ENCODE peak calls at places on chromosome 7, in eight cellular contexts. A, Q, Z, C, T, D, G and H are unnamed samples.

GRCh38 chr7:152435384-152436278 is at the start of gene KMT2C:
- DNase-seq in T (peak; percentile 57), A (peak; percentile 40), Q (peak; percentile 67), Z (peak; percentile 74), G (peak; percentile 78), D (peak; percentile 63), C (peak; percentile 60), H (peak; percentile 65)

GRCh38 chr7:101235522-101235921 is 2.1 kb downstream of the CLDN15 start:
- DNase-seq in A (no peak), Q (no peak), Z (no peak), T (no peak), C (no peak), D (no peak), G (no peak), H (no peak)

GRCh38 chr7:25025218-25025671 is 45.3 kb upstream of the OSBPL3 start:
- DNase-seq in G (no peak), C (no peak), T (no peak), A (no peak), Q (no peak), Z (peak; percentile 5), D (no peak), H (no peak)

GRCh38 chr7:9307131-9307530 is 873.7 kb downstream of the NXPH1 start:
- DNase-seq in Q (no peak), Z (no peak), D (no peak), G (no peak), T (no peak), C (no peak), A (no peak), H (no peak)

GRCh38 chr7:114823290-114823689 is 98.6 kb upstream of the MDFIC start:
- DNase-seq in A (no peak), G (peak; percentile 48), Z (no peak), Q (no peak), T (no peak), C (no peak), D (no peak), H (no peak)

GRCh38 chr7:142441074-142441403 is 183.2 kb upstream of the PRSS58 start:
- DNase-seq in T (no peak), C (peak; percentile 18), Z (no peak), G (no peak), Q (no peak), D (no peak), A (no peak), H (no peak)

GRCh38 chr7:100190059-100190711 is 12.5 kb downstream of the STAG3 start:
- DNase-seq in A (no peak), Q (no peak), Z (no peak), C (peak; percentile 67), G (no peak), T (no peak), D (no peak), H (no peak)

GRCh38 chr7:136551618-136552017 is 316.8 kb upstream of the CHRM2 start:
- DNase-seq in C (no peak), D (no peak), A (no peak), T (no peak), Z (no peak), G (no peak), Q (no peak), H (no peak)

GRCh38 chr7:2698581-2699288 is 10.7 kb downstream of the AMZ1 start:
- DNase-seq in Q (no peak), Z (no peak), D (no peak), C (peak; percentile 78), T (no peak), G (peak; percentile 41), A (peak; percentile 45), H (no peak)

GRCh38 chr7:138097064-138097741 is 20.9 kb downstream of the AKR1D1 start:
- DNase-seq in G (peak; percentile 62), T (no peak), C (no peak), A (no peak), Z (peak; percentile 57), Q (peak; percentile 33), D (no peak), H (peak; percentile 67)

GRCh38 chr7:98569606-98570337 is 47.3 kb upstream of the NPTX2 start:
- DNase-seq in D (peak; percentile 74), C (no peak), Z (peak; percentile 76), Q (peak; percentile 56), A (no peak), G (no peak), T (peak; percentile 12), H (peak; percentile 92)

GRCh38 chr7:65804887-65805286 is 68.0 kb upstream of the VKORC1L1 start:
- DNase-seq in T (no peak), Q (no peak), C (no peak), D (no peak), A (no peak), Z (no peak), G (no peak), H (no peak)

GRCh38 chr7:36175872-36176271 is 22.8 kb downstream of the EEPD1 start:
- DNase-seq in Q (no peak), Z (peak; percentile 58), C (no peak), G (no peak), T (peak; percentile 52), A (no peak), D (peak; percentile 50), H (peak; percentile 37)

GRCh38 chr7:36181668-36182067 is 28.6 kb downstream of the EEPD1 start:
- DNase-seq in Q (no peak), A (no peak), C (no peak), T (no peak), D (no peak), Z (no peak), G (no peak), H (no peak)

GRCh38 chr7:36171503-36171902 is 18.4 kb downstream of the EEPD1 start:
- DNase-seq in T (no peak), Q (no peak), G (no peak), D (no peak), C (no peak), A (no peak), Z (no peak), H (no peak)

GRCh38 chr7:36180121-36180520 is 27.1 kb downstream of the EEPD1 start:
- DNase-seq in A (no peak), C (no peak), T (no peak), G (no peak), Z (no peak), Q (no peak), D (no peak), H (no peak)

GRCh38 chr7:36176688-36177087 is 23.6 kb downstream of the EEPD1 start:
- DNase-seq in C (no peak), G (no peak), Z (no peak), T (no peak), D (no peak), Q (no peak), A (no peak), H (no peak)
- H3K4me1 ChIP-seq in C (peaks cover under 1% of the 10 kb centered on the region), G (no peaks in the 10 kb centered on the region), Z (no peaks in the 10 kb centered on the region), T (peaks cover 4% of the 10 kb centered on the region), D (peaks cover 11% of the 10 kb centered on the region), Q (no peaks in the 10 kb centered on the region), A (no peaks in the 10 kb centered on the region), H (peaks cover 17% of the 10 kb centered on the region)

GRCh38 chr7:30474485-30474884 is 4.1 kb downstream of the NOD1 start:
- DNase-seq in C (no peak), T (no peak), Q (no peak), Z (no peak), A (no peak), D (no peak), G (peak; percentile 44), H (no peak)

GRCh38 chr7:30475580-30475979 is 3.0 kb downstream of the NOD1 start:
- DNase-seq in D (no peak), G (no peak), T (no peak), Z (no peak), Q (no peak), A (no peak), C (no peak), H (no peak)

GRCh38 chr7:30478349-30479228 is at the start of gene NOD1:
- DNase-seq in T (peak; percentile 85), A (peak; percentile 41), Z (peak; percentile 70), Q (peak; percentile 66), C (peak; percentile 60), G (peak; percentile 88), D (peak; percentile 89), H (peak; percentile 80)

GRCh38 chr7:30474893-30475292 is 3.7 kb downstream of the NOD1 start:
- DNase-seq in G (no peak), Z (peak; percentile 22), Q (no peak), D (no peak), C (no peak), T (no peak), A (no peak), H (no peak)

GRCh38 chr7:30476401-30477145 is 2.0 kb downstream of the NOD1 start:
- DNase-seq in Z (no peak), Q (no peak), T (no peak), A (no peak), C (no peak), G (no peak), D (no peak), H (no peak)
- H3K4me1 ChIP-seq in Z (peaks cover 37% of the 10 kb centered on the region), Q (peaks cover 4% of the 10 kb centered on the region), T (peaks cover 25% of the 10 kb centered on the region), A (peaks cover 11% of the 10 kb centered on the region), C (peaks cover 43% of the 10 kb centered on the region), G (peaks cover 8% of the 10 kb centered on the region), D (peaks cover 66% of the 10 kb centered on the region), H (no peaks in the 10 kb centered on the region)

GRCh38 chr7:122752583-122752982 is 49.9 kb upstream of the RNF148 start:
- DNase-seq in A (no peak), G (no peak), Z (no peak), Q (no peak), D (no peak), C (no peak), T (no peak), H (no peak)

GRCh38 chr7:122746948-122747347 is 44.2 kb upstream of the RNF148 start:
- DNase-seq in Z (no peak), D (no peak), A (no peak), T (no peak), C (no peak), Q (no peak), G (no peak), H (no peak)

GRCh38 chr7:122748195-122748594 is 45.5 kb upstream of the RNF148 start:
- DNase-seq in D (no peak), C (no peak), Z (no peak), T (no peak), G (no peak), Q (no peak), A (no peak), H (no peak)

DNA sequence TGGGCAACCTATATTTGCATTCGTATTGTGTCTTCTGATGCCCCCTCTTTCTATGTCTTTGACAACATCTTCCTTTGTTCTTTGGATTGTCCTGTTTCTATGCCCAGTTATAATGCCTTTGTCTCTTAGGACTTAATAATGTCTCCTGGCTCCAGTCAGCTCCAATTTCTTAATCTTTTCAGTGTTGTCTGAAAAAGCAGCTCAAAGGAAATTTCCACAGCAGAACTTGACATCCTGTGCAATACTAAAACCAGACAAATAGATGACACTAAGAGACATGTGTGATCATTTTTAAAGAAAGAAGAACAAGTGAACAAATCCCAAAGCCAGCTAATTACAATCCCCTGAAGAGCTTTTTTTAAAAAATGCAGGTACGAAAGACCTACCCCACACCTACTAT is 47.7 kb upstream of the RNF148 start:
- DNase-seq in T (no peak), C (no peak), Q (no peak), D (no peak), G (no peak), Z (no peak), A (no peak), H (no peak)
- H3K4me1 ChIP-seq in T (no peaks in the 10 kb centered on the region), C (no peaks in the 10 kb centered on the region), Q (peaks cover 3% of the 10 kb centered on the region), D (no peaks in the 10 kb centered on the region), G (peaks cover 5% of the 10 kb centered on the region), Z (peaks cover 3% of the 10 kb centered on the region), A (no peaks in the 10 kb centered on the region), H (no peaks in the 10 kb centered on the region)

DNA sequence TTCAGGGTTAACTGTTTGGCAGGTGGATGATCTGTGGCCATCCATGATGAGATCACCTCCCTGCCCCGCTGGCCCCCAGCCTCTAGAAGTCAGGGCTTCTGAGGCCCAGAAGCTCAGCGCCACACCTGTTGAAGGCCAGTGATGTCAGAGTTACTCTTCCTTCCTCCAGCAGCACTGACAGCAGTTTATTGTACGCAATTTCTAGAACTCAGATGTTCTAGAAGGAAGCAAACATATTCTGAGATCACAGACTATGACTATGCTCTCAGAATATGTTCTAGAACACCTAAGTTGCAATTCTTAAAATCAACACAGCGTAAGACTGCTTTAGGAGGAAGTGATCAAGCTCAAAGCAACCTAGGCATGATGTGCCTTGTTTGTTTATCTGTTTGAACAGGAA is 196.3 kb upstream of the KLF14 start:
- DNase-seq in Z (peak; percentile 34), D (no peak), T (no peak), C (peak; percentile 79), Q (no peak), A (peak; percentile 66), G (no peak), H (peak; percentile 72)
- H3K4me1 ChIP-seq in Z (peaks cover 20% of the 10 kb centered on the region), D (peaks cover 28% of the 10 kb centered on the region), T (peaks cover 12% of the 10 kb centered on the region), C (peaks cover 99% of the 10 kb centered on the region), Q (peaks cover 7% of the 10 kb centered on the region), A (peaks cover 46% of the 10 kb centered on the region), G (no peaks in the 10 kb centered on the region), H (peaks cover 11% of the 10 kb centered on the region)